ENCODE peak calls at places on chromosome 14, in four cellular contexts. One of them, this sample, is unnamed.

GRCh38 chr14:103703433-103704385 is 11.5 kb downstream of the XRCC3 start:
- DNase-seq in lower lobe of right lung: no peak
- DNase-seq in GM04504: no peak
- DNase-seq in stimulated activated CD4-positive, alpha-beta T cell treated with anti-CD3 and anti-CD28 coated beads, Interleukin-2, amount 100 ng/mL, for 48 hours: no peak
- DNase-seq in this sample: no peak

GRCh38 chr14:73721101-73721821 is 7.1 kb upstream of the PNMA1 start:
- DNase-seq in GM04504: no peak
- DNase-seq in stimulated activated CD4-positive, alpha-beta T cell treated with anti-CD3 and anti-CD28 coated beads, Interleukin-2, amount 100 ng/mL, for 48 hours: no peak
- DNase-seq in lower lobe of right lung: no peak
- DNase-seq in this sample: no peak

GRCh38 chr14:56794557-56795283 is 15.6 kb downstream of the OTX2 start:
- DNase-seq in stimulated activated CD4-positive, alpha-beta T cell treated with anti-CD3 and anti-CD28 coated beads, Interleukin-2, amount 100 ng/mL, for 48 hours: no peak
- DNase-seq in lower lobe of right lung: no peak
- DNase-seq in GM04504: no peak
- DNase-seq in this sample: no peak

GRCh38 chr14:71943695-71944018 is 11.4 kb downstream of the RGS6 start:
- DNase-seq in stimulated activated CD4-positive, alpha-beta T cell treated with anti-CD3 and anti-CD28 coated beads, Interleukin-2, amount 100 ng/mL, for 48 hours: no peak
- DNase-seq in lower lobe of right lung: no peak
- DNase-seq in GM04504: no peak
- DNase-seq in this sample: no peak

GRCh38 chr14:30798961-30799360 is 75.4 kb upstream of the COCH start:
- DNase-seq in lower lobe of right lung: no peak
- DNase-seq in stimulated activated CD4-positive, alpha-beta T cell treated with anti-CD3 and anti-CD28 coated beads, Interleukin-2, amount 100 ng/mL, for 48 hours: no peak
- DNase-seq in GM04504: no peak
- DNase-seq in this sample: no peak

GRCh38 chr14:36426836-36427235 is 93.2 kb downstream of the NKX2-1 start:
- DNase-seq in stimulated activated CD4-positive, alpha-beta T cell treated with anti-CD3 and anti-CD28 coated beads, Interleukin-2, amount 100 ng/mL, for 48 hours: no peak
- DNase-seq in GM04504: no peak
- DNase-seq in lower lobe of right lung: no peak
- DNase-seq in this sample: no peak

GRCh38 chr14:99430491-99430890 is 50.2 kb downstream of the SETD3 start:
- DNase-seq in GM04504: no peak
- DNase-seq in lower lobe of right lung: peak
- DNase-seq in stimulated activated CD4-positive, alpha-beta T cell treated with anti-CD3 and anti-CD28 coated beads, Interleukin-2, amount 100 ng/mL, for 48 hours: no peak
- DNase-seq in this sample: no peak

GRCh38 chr14:86739761-86740160 is 1209.8 kb downstream of the FLRT2 start:
- DNase-seq in lower lobe of right lung: no peak
- DNase-seq in stimulated activated CD4-positive, alpha-beta T cell treated with anti-CD3 and anti-CD28 coated beads, Interleukin-2, amount 100 ng/mL, for 48 hours: no peak
- DNase-seq in GM04504: no peak
- DNase-seq in this sample: no peak

GRCh38 chr14:95039259-95039992 is 117.9 kb downstream of the DICER1 start:
- DNase-seq in stimulated activated CD4-positive, alpha-beta T cell treated with anti-CD3 and anti-CD28 coated beads, Interleukin-2, amount 100 ng/mL, for 48 hours: no peak
- DNase-seq in lower lobe of right lung: no peak
- DNase-seq in GM04504: no peak
- DNase-seq in this sample: no peak

GRCh38 chr14:31208546-31209424 is 1.2 kb upstream of the HECTD1 start:
- DNase-seq in lower lobe of right lung: no peak
- DNase-seq in GM04504: no peak
- DNase-seq in stimulated activated CD4-positive, alpha-beta T cell treated with anti-CD3 and anti-CD28 coated beads, Interleukin-2, amount 100 ng/mL, for 48 hours: peak
- DNase-seq in this sample: no peak

GRCh38 chr14:98501335-98501734 is 770.7 kb downstream of the BCL11B start:
- DNase-seq in lower lobe of right lung: no peak
- DNase-seq in GM04504: no peak
- DNase-seq in stimulated activated CD4-positive, alpha-beta T cell treated with anti-CD3 and anti-CD28 coated beads, Interleukin-2, amount 100 ng/mL, for 48 hours: no peak
- DNase-seq in this sample: no peak

GRCh38 chr14:23186913-23187654 is 3.6 kb upstream of the SLC7A8 start:
- DNase-seq in GM04504: peak
- DNase-seq in lower lobe of right lung: no peak
- DNase-seq in stimulated activated CD4-positive, alpha-beta T cell treated with anti-CD3 and anti-CD28 coated beads, Interleukin-2, amount 100 ng/mL, for 48 hours: no peak
- DNase-seq in this sample: peak

GRCh38 chr14:90897022-90897421 is 80.8 kb upstream of the TTC7B start:
- DNase-seq in lower lobe of right lung: no peak
- DNase-seq in stimulated activated CD4-positive, alpha-beta T cell treated with anti-CD3 and anti-CD28 coated beads, Interleukin-2, amount 100 ng/mL, for 48 hours: no peak
- DNase-seq in GM04504: no peak
- DNase-seq in this sample: no peak

GRCh38 chr14:71532349-71532748 is 399.9 kb upstream of the RGS6 start:
- DNase-seq in GM04504: no peak
- DNase-seq in lower lobe of right lung: no peak
- DNase-seq in stimulated activated CD4-positive, alpha-beta T cell treated with anti-CD3 and anti-CD28 coated beads, Interleukin-2, amount 100 ng/mL, for 48 hours: no peak
- DNase-seq in this sample: no peak

GRCh38 chr14:93959239-93960107 is 16.9 kb downstream of the ASB2 start:
- DNase-seq in GM04504: peak
- DNase-seq in lower lobe of right lung: peak
- DNase-seq in stimulated activated CD4-positive, alpha-beta T cell treated with anti-CD3 and anti-CD28 coated beads, Interleukin-2, amount 100 ng/mL, for 48 hours: peak
- DNase-seq in this sample: no peak

GRCh38 chr14:26867171-26867757 is 269.4 kb upstream of the NOVA1 start:
- DNase-seq in stimulated activated CD4-positive, alpha-beta T cell treated with anti-CD3 and anti-CD28 coated beads, Interleukin-2, amount 100 ng/mL, for 48 hours: no peak
- DNase-seq in GM04504: no peak
- DNase-seq in lower lobe of right lung: no peak
- DNase-seq in this sample: no peak

GRCh38 chr14:72478397-72479025 is 415.4 kb downstream of the DPF3 start:
- DNase-seq in GM04504: no peak
- DNase-seq in lower lobe of right lung: no peak
- DNase-seq in stimulated activated CD4-positive, alpha-beta T cell treated with anti-CD3 and anti-CD28 coated beads, Interleukin-2, amount 100 ng/mL, for 48 hours: no peak
- DNase-seq in this sample: no peak

GRCh38 chr14:87386453-87386980 is 606.5 kb downstream of the GALC start:
- DNase-seq in GM04504: no peak
- DNase-seq in stimulated activated CD4-positive, alpha-beta T cell treated with anti-CD3 and anti-CD28 coated beads, Interleukin-2, amount 100 ng/mL, for 48 hours: no peak
- DNase-seq in lower lobe of right lung: no peak
- DNase-seq in this sample: no peak

GRCh38 chr14:72869407-72870329 is 24.2 kb downstream of the DPF3 start:
- DNase-seq in stimulated activated CD4-positive, alpha-beta T cell treated with anti-CD3 and anti-CD28 coated beads, Interleukin-2, amount 100 ng/mL, for 48 hours: no peak
- DNase-seq in lower lobe of right lung: no peak
- DNase-seq in GM04504: no peak
- DNase-seq in this sample: no peak

GRCh38 chr14:75702606-75703261 is 41.7 kb downstream of the TTLL5 start:
- DNase-seq in stimulated activated CD4-positive, alpha-beta T cell treated with anti-CD3 and anti-CD28 coated beads, Interleukin-2, amount 100 ng/mL, for 48 hours: no peak
- DNase-seq in lower lobe of right lung: no peak
- DNase-seq in GM04504: no peak
- DNase-seq in this sample: no peak

GRCh38 chr14:71492346-71492745 is 439.9 kb upstream of the RGS6 start:
- DNase-seq in GM04504: no peak
- DNase-seq in lower lobe of right lung: no peak
- DNase-seq in stimulated activated CD4-positive, alpha-beta T cell treated with anti-CD3 and anti-CD28 coated beads, Interleukin-2, amount 100 ng/mL, for 48 hours: no peak
- DNase-seq in this sample: no peak

GRCh38 chr14:58106446-58106845 is 45.6 kb downstream of the ARMH4 start:
- DNase-seq in stimulated activated CD4-positive, alpha-beta T cell treated with anti-CD3 and anti-CD28 coated beads, Interleukin-2, amount 100 ng/mL, for 48 hours: no peak
- DNase-seq in lower lobe of right lung: no peak
- DNase-seq in GM04504: no peak
- DNase-seq in this sample: no peak

GRCh38 chr14:27485193-27485592 is 887.4 kb upstream of the NOVA1 start:
- DNase-seq in GM04504: no peak
- DNase-seq in lower lobe of right lung: no peak
- DNase-seq in stimulated activated CD4-positive, alpha-beta T cell treated with anti-CD3 and anti-CD28 coated beads, Interleukin-2, amount 100 ng/mL, for 48 hours: no peak
- DNase-seq in this sample: no peak

GRCh38 chr14:105375635-105376057 is 22.7 kb upstream of the TEX22 start:
- DNase-seq in lower lobe of right lung: no peak
- DNase-seq in GM04504: no peak
- DNase-seq in stimulated activated CD4-positive, alpha-beta T cell treated with anti-CD3 and anti-CD28 coated beads, Interleukin-2, amount 100 ng/mL, for 48 hours: peak
- DNase-seq in this sample: no peak

GRCh38 chr14:59190372-59190771 is 1.9 kb downstream of the DAAM1 start:
- DNase-seq in GM04504: no peak
- DNase-seq in lower lobe of right lung: no peak
- DNase-seq in stimulated activated CD4-positive, alpha-beta T cell treated with anti-CD3 and anti-CD28 coated beads, Interleukin-2, amount 100 ng/mL, for 48 hours: no peak
- DNase-seq in this sample: peak

GRCh38 chr14:35299708-35300107 is 7.5 kb downstream of the PSMA6 start:
- DNase-seq in GM04504: no peak
- DNase-seq in stimulated activated CD4-positive, alpha-beta T cell treated with anti-CD3 and anti-CD28 coated beads, Interleukin-2, amount 100 ng/mL, for 48 hours: no peak
- DNase-seq in lower lobe of right lung: no peak
- DNase-seq in this sample: no peak

GRCh38 chr14:64702493-64703392 is 1.5 kb upstream of the PLEKHG3 start:
- DNase-seq in stimulated activated CD4-positive, alpha-beta T cell treated with anti-CD3 and anti-CD28 coated beads, Interleukin-2, amount 100 ng/mL, for 48 hours: no peak
- DNase-seq in lower lobe of right lung: peak
- DNase-seq in GM04504: no peak
- DNase-seq in this sample: no peak

GRCh38 chr14:65334765-65335411 is 77.6 kb upstream of the FUT8 start:
- DNase-seq in stimulated activated CD4-positive, alpha-beta T cell treated with anti-CD3 and anti-CD28 coated beads, Interleukin-2, amount 100 ng/mL, for 48 hours: no peak
- DNase-seq in GM04504: no peak
- DNase-seq in lower lobe of right lung: no peak
- DNase-seq in this sample: no peak

GRCh38 chr14:89767861-89768268 is 186.7 kb downstream of the EFCAB11 start:
- DNase-seq in GM04504: peak
- DNase-seq in lower lobe of right lung: no peak
- DNase-seq in stimulated activated CD4-positive, alpha-beta T cell treated with anti-CD3 and anti-CD28 coated beads, Interleukin-2, amount 100 ng/mL, for 48 hours: peak
- DNase-seq in this sample: peak

GRCh38 chr14:55746533-55746932 is 166.5 kb downstream of the KTN1 start:
- DNase-seq in lower lobe of right lung: no peak
- DNase-seq in GM04504: no peak
- DNase-seq in stimulated activated CD4-positive, alpha-beta T cell treated with anti-CD3 and anti-CD28 coated beads, Interleukin-2, amount 100 ng/mL, for 48 hours: no peak
- DNase-seq in this sample: no peak